ENCODE peak calls at places on chromosomes 6 and 20, in ten cellular contexts. F is body of pancreas, T is psoas muscle, O is fibroblast of pulmonary artery, J is H9, R is heart right ventricle, H is AG09309, Z is RWPE1, Y is testis, A is A673. K is an unnamed sample.

GRCh38 chr20:48382304-48382703 is 445.5 kb downstream of the PREX1 start:
- DNase-seq in F (no peak), T (no peak), O (no peak), J (no peak), R (no peak), H (no peak), Z (no peak), Y (no peak), A (no peak), K (no peak)

GRCh38 chr6:129030231-129030630 is 147.3 kb downstream of the LAMA2 start:
- DNase-seq in F (no peak), T (no peak), O (no peak), J (no peak), R (no peak), H (no peak), Z (no peak), Y (no peak), A (peak; percentile 27), K (no peak)

GRCh38 chr6:163460307-163460782 is 45.8 kb downstream of the QKI start:
- DNase-seq in F (no peak), T (no peak), O (peak; percentile 39), J (no peak), R (no peak), H (no peak), Z (peak; percentile 20), Y (no peak), A (no peak), K (peak; percentile 42)

GRCh38 chr20:31842471-31843157 is 2.8 kb downstream of the FOXS1 start:
- DNase-seq in F (no peak), T (peak; percentile 73), O (peak; percentile 83), J (no peak), R (peak; percentile 84), H (no peak), Z (no peak), Y (peak; percentile 67), A (no peak), K (no peak)

GRCh38 chr20:48065833-48066232 is 280.6 kb upstream of the SULF2 start:
- DNase-seq in F (no peak), T (no peak), O (no peak), J (no peak), R (no peak), H (no peak), Z (no peak), Y (no peak), A (no peak), K (no peak)

GRCh38 chr20:37941332-37941731 is 38.4 kb downstream of the VSTM2L start:
- DNase-seq in F (no peak), T (no peak), O (no peak), J (peak; percentile 71), R (no peak), H (no peak), Z (no peak), Y (no peak), A (no peak), K (no peak)

GRCh38 chr20:42361402-42361801 is 743.2 kb upstream of the CHD6 start:
- DNase-seq in F (no peak), T (no peak), O (no peak), J (no peak), R (no peak), H (no peak), Z (no peak), Y (no peak), A (no peak), K (no peak)

GRCh38 chr6:14079971-14080370 is 37.6 kb upstream of the CD83 start:
- DNase-seq in F (no peak), T (no peak), O (no peak), J (no peak), R (no peak), H (no peak), Z (no peak), Y (no peak), A (no peak), K (no peak)

GRCh38 chr20:36812601-36813000 is 39.0 kb upstream of the DSN1 start:
- DNase-seq in F (no peak), T (no peak), O (no peak), J (no peak), R (no peak), H (no peak), Z (no peak), Y (no peak), A (no peak), K (no peak)

GRCh38 chr20:37649017-37649416 is 44.8 kb upstream of the CTNNBL1 start:
- DNase-seq in F (no peak), T (no peak), O (peak; percentile 11), J (no peak), R (no peak), H (no peak), Z (no peak), Y (no peak), A (no peak), K (no peak)

GRCh38 chr6:35936960-35937359 is 16.1 kb upstream of the SRPK1 start:
- DNase-seq in F (no peak), T (no peak), O (no peak), J (no peak), R (no peak), H (no peak), Z (no peak), Y (no peak), A (no peak), K (no peak)

GRCh38 chr6:46186583-46186982 is 15.8 kb upstream of the ENPP5 start:
- DNase-seq in F (no peak), T (no peak), O (no peak), J (no peak), R (no peak), H (no peak), Z (no peak), Y (no peak), A (no peak), K (no peak)

GRCh38 chr20:59800309-59800708 is 133.1 kb downstream of the SYCP2 start:
- DNase-seq in F (no peak), T (no peak), O (no peak), J (no peak), R (no peak), H (no peak), Z (no peak), Y (no peak), A (no peak), K (no peak)

DNA sequence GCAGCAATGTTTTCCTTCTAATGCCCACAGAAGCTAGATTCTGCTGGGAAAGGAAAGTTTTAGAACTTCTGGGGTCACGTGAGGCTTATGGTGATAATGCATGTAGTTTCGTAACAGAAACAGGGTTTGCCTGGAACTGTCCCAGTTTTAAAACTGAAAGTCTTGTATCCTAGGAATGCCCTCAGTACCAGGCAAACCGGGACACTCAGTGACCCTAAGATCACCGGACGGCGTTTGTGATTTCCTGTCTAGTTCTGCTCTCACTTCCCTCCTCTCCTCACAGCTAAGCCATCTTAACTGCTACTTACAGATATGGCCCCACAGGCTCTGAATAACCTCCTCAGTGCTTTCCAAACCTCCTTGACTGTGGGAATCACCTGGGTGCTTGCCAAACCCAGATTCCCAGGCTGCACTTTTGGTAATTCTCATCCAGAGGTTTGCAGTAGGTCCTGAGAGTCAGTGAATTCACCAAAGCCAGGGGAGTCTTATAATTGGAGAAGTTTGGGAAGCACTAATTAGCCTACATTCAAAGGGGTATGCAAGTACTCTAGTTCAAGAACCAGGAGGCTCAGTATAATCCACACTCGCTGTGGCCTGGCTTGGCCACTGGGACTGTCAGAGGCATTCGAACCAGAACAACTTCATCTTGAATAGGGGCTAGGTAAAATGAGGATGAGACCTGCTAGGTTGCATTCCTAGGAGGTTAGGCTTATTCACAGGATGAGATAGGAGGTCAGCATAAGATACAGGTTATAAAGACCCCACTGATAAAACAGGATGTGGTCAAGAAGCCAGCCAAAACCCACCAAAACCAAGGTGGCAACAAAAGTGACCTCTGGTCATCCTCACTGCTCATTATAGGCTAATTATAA is 231.6 kb upstream of the MYLIP start:
- DNase-seq in F (peak; percentile 24), T (no peak), O (peak; percentile 88), J (no peak), R (peak; percentile 53), H (no peak), Z (no peak), Y (peak; percentile 50), A (no peak), K (no peak)
- TF ChIP-seq CTCF in F (no peak), T (no peak), O (no peak), J (no peak), R (no peak), H (no peak), Z (no peak), Y (no peak), A (no peak), K (no peak)

GRCh38 chr6:141677598-141678211 is 455.0 kb upstream of the GJE1 start:
- DNase-seq in F (no peak), T (no peak), O (peak; percentile 62), J (no peak), R (no peak), H (no peak), Z (peak; percentile 13), Y (no peak), A (peak; percentile 76), K (peak; percentile 38)

GRCh38 chr6:141675957-141676356 is 456.8 kb upstream of the GJE1 start:
- DNase-seq in F (no peak), T (no peak), O (peak; percentile 43), J (no peak), R (no peak), H (no peak), Z (no peak), Y (no peak), A (peak; percentile 80), K (peak; percentile 13)
- TF ChIP-seq CTCF in F (no peak), T (no peak), O (peak; percentile 45), J (no peak), R (peak; percentile 47), H (peak; percentile 41), Z (peak; percentile 25), Y (no peak), A (peak; percentile 68), K (peak; percentile 10)

GRCh38 chr6:112337209-112337638 is 9.9 kb upstream of the RFPL4B start:
- DNase-seq in F (peak; percentile 52), T (peak; percentile 60), O (peak; percentile 89), J (peak; percentile 71), R (peak; percentile 51), H (peak; percentile 85), Z (peak; percentile 59), Y (peak; percentile 77), A (peak; percentile 90), K (peak; percentile 61)
- TF ChIP-seq CTCF in F (peak; percentile 69), T (peak; percentile 43), O (peak; percentile 92), J (peak; percentile 78), R (peak; percentile 73), H (peak; percentile 86), Z (peak; percentile 46), Y (peak; percentile 31), A (peak; percentile 89), K (peak; percentile 69)

DNA sequence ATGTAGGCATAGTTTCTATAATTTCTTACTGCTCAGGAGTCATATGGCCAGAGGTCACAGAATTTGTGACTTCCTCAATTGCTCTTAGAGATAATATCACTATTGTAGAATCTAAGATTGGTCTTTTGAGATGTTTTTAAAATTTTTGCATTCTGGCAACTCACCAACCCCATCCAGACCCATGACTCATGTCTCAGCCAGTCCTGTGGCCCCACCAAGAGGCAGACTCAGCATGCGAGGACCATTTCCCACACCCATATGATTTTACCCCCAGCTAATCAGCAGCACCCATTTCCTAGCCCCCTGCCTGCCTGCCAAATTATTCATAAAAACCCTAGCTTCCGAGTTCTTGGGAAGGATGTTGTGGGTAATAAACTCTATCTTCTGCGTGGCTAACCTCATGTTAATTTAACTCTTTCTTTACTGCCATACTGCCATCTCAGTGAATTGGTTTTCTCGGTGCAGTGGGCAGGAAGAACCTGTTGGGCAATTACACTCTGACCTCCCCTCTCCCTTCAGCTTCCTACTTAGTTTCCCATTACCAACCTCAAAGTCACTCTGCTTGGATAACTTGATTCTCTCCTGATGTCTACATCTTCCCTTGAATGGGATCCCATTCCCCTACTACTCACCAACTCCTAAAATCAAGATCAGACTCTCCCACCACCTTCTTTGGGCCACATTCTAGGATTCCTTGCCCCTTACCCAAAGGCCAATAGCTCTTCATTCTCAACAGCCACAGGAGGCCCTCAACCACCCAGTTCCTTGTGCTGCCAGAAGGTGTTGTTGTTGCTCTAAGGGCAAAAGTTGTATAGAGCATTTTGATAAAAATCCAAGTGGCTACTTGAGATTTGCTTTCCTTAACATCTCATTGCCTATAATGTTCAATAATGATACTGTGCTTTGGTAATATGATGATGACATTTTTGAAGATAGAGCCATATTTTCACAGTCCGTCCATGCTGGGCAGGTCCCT is 16.2 kb upstream of the IYD start:
- DNase-seq in F (no peak), T (no peak), O (peak; percentile 57), J (no peak), R (no peak), H (peak; percentile 67), Z (no peak), Y (no peak), A (peak; percentile 18), K (peak; percentile 18)
- TF ChIP-seq CTCF in F (no peak), T (no peak), O (no peak), J (no peak), R (no peak), H (peak; percentile 19), Z (no peak), Y (no peak), A (no peak), K (no peak)

K was measured in bronchial epithelial cell.